ENCODE peak calls at places on chromosome 1, in five cellular contexts. D, G, H, M and P are unnamed samples.

GRCh38 chr1:84569216-84569615 is 5.0 kb downstream of the CTBS start:
- DNase-seq in D (no peak), G (no peak), H (no peak), M (no peak), P (no peak)

GRCh38 chr1:30420519-30421050 is 302.8 kb downstream of the MATN1 start:
- DNase-seq in D (no peak), G (peak; percentile 5), H (no peak), M (no peak), P (no peak)

GRCh38 chr1:202968895-202969295 is 1.8 kb upstream of the CYB5R1 start:
- DNase-seq in D (peak; percentile 59), G (peak; percentile 80), H (peak; percentile 53), M (no peak), P (peak; percentile 40)

GRCh38 chr1:115537415-115537814 is 104.4 kb upstream of the VANGL1 start:
- DNase-seq in D (no peak), G (no peak), H (no peak), M (no peak), P (no peak)

GRCh38 chr1:89799495-89799894 is 21.3 kb upstream of the LRRC8D start:
- DNase-seq in D (peak; percentile 32), G (no peak), H (no peak), M (no peak), P (no peak)

GRCh38 chr1:58968360-58968952 is 184.6 kb upstream of the JUN start:
- DNase-seq in D (peak; percentile 69), G (peak; percentile 69), H (peak; percentile 87), M (no peak), P (peak; percentile 82)

GRCh38 chr1:234699795-234700665 is 90.1 kb upstream of the IRF2BP2 start:
- DNase-seq in D (peak; percentile 68), G (peak; percentile 83), H (peak; percentile 60), M (no peak), P (peak; percentile 46)

GRCh38 chr1:237864338-237865244 is 26.1 kb downstream of the ZP4 start:
- DNase-seq in D (peak; percentile 84), G (peak; percentile 30), H (peak; percentile 13), M (no peak), P (peak; percentile 5)